ENCODE peak calls at places on chromosomes 5 and 9, in four cellular contexts. One of them, this sample, is unnamed. For H3K36me3 and H3K4me1, the result is how much of the 10 kb centered on the place peaks cover.

GRCh38 chr5:36696059-36696673 is 89.8 kb downstream of the SLC1A3 start:
- DNase-seq in prostate gland: peak
- DNase-seq in OCI-LY7: peak
- DNase-seq in thoracic aorta: no peak
- DNase-seq in this sample: peak

GRCh38 chr5:75021229-75021628 is 31.1 kb downstream of the GCNT4 start:
- DNase-seq in thoracic aorta: no peak
- DNase-seq in prostate gland: no peak
- DNase-seq in OCI-LY7: no peak
- DNase-seq in this sample: peak

GRCh38 chr5:74538206-74538661 is 102.3 kb downstream of the ENC1 start:
- DNase-seq in prostate gland: no peak
- DNase-seq in thoracic aorta: no peak
- DNase-seq in OCI-LY7: no peak
- DNase-seq in this sample: no peak

GRCh38 chr5:181207214-181207959 is 2.4 kb upstream of the TRIM7 start:
- DNase-seq in OCI-LY7: peak
- DNase-seq in prostate gland: no peak
- DNase-seq in thoracic aorta: no peak
- DNase-seq in this sample: peak

GRCh38 chr9:15999422-16000339 is 446.8 kb downstream of the CCDC171 start:
- DNase-seq in thoracic aorta: no peak
- DNase-seq in prostate gland: no peak
- DNase-seq in OCI-LY7: no peak
- DNase-seq in this sample: peak

GRCh38 chr5:10355071-10355889 is 1.8 kb downstream of the MARCHF6 start:
- DNase-seq in thoracic aorta: no peak
- DNase-seq in prostate gland: no peak
- DNase-seq in OCI-LY7: peak
- DNase-seq in this sample: peak

GRCh38 chr5:177403826-177404640 is 3.6 kb upstream of the PFN3 start:
- DNase-seq in OCI-LY7: peak
- DNase-seq in prostate gland: peak
- DNase-seq in thoracic aorta: peak
- DNase-seq in this sample: peak

GRCh38 chr9:126722922-126723806 is 81.7 kb upstream of the ZBTB43 start:
- DNase-seq in prostate gland: peak
- DNase-seq in OCI-LY7: peak
- DNase-seq in thoracic aorta: no peak
- DNase-seq in this sample: peak

GRCh38 chr5:38598994-38599611 is 42.7 kb upstream of the LIFR start:
- DNase-seq in prostate gland: no peak
- DNase-seq in OCI-LY7: no peak
- DNase-seq in thoracic aorta: no peak
- DNase-seq in this sample: peak

GRCh38 chr9:36258170-36258988 is at the start of gene GNE:
- DNase-seq in thoracic aorta: peak
- DNase-seq in prostate gland: peak
- DNase-seq in OCI-LY7: peak
- DNase-seq in this sample: peak

GRCh38 chr5:66769839-66770617 is 173.8 kb downstream of the MAST4 start:
- DNase-seq in thoracic aorta: no peak
- DNase-seq in OCI-LY7: peak
- DNase-seq in prostate gland: no peak
- DNase-seq in this sample: peak

GRCh38 chr9:69186841-69187611 is 12.9 kb downstream of the TJP2 start:
- DNase-seq in prostate gland: no peak
- DNase-seq in thoracic aorta: no peak
- DNase-seq in OCI-LY7: no peak
- DNase-seq in this sample: no peak

GRCh38 chr9:134103391-134103998 is 32.4 kb upstream of the WDR5 start:
- DNase-seq in OCI-LY7: no peak
- DNase-seq in thoracic aorta: no peak
- DNase-seq in prostate gland: no peak
- DNase-seq in this sample: no peak

GRCh38 chr5:130141689-130142320 is 237.5 kb downstream of the CHSY3 start:
- DNase-seq in prostate gland: no peak
- DNase-seq in thoracic aorta: no peak
- DNase-seq in OCI-LY7: no peak
- DNase-seq in this sample: no peak

GRCh38 chr5:16580382-16580781 is 36.4 kb downstream of the RETREG1 start:
- DNase-seq in thoracic aorta: no peak
- DNase-seq in OCI-LY7: no peak
- DNase-seq in prostate gland: no peak
- DNase-seq in this sample: no peak

GRCh38 chr5:32126691-32127090 is 47.4 kb downstream of the GOLPH3 start:
- DNase-seq in prostate gland: no peak
- DNase-seq in thoracic aorta: no peak
- DNase-seq in OCI-LY7: no peak
- DNase-seq in this sample: no peak

GRCh38 chr5:91957671-91958070 is 574.6 kb upstream of the ARRDC3 start:
- DNase-seq in OCI-LY7: no peak
- DNase-seq in thoracic aorta: no peak
- DNase-seq in prostate gland: no peak
- DNase-seq in this sample: no peak

GRCh38 chr5:17802256-17802655 is 168.0 kb downstream of the TAF11L14 start:
- DNase-seq in thoracic aorta: no peak
- DNase-seq in OCI-LY7: no peak
- DNase-seq in prostate gland: no peak
- DNase-seq in this sample: peak

GRCh38 chr5:118611332-118611945 is 376.9 kb downstream of the DTWD2 start:
- DNase-seq in OCI-LY7: peak
- DNase-seq in prostate gland: no peak
- DNase-seq in thoracic aorta: no peak
- DNase-seq in this sample: peak

GRCh38 chr9:111029260-111029659 is 9.0 kb downstream of the LPAR1 start:
- DNase-seq in thoracic aorta: no peak
- DNase-seq in prostate gland: no peak
- DNase-seq in OCI-LY7: no peak
- DNase-seq in this sample: peak

GRCh38 chr9:111034573-111035539 is 3.4 kb downstream of the LPAR1 start:
- DNase-seq in thoracic aorta: no peak
- DNase-seq in OCI-LY7: no peak
- DNase-seq in prostate gland: no peak
- DNase-seq in this sample: no peak

GRCh38 chr9:111034146-111034545 is 4.1 kb downstream of the LPAR1 start:
- DNase-seq in thoracic aorta: no peak
- DNase-seq in prostate gland: no peak
- DNase-seq in OCI-LY7: no peak
- DNase-seq in this sample: no peak

GRCh38 chr9:111027798-111028197 is 10.5 kb downstream of the LPAR1 start:
- DNase-seq in prostate gland: no peak
- DNase-seq in thoracic aorta: no peak
- DNase-seq in OCI-LY7: no peak
- DNase-seq in this sample: no peak

DNA sequence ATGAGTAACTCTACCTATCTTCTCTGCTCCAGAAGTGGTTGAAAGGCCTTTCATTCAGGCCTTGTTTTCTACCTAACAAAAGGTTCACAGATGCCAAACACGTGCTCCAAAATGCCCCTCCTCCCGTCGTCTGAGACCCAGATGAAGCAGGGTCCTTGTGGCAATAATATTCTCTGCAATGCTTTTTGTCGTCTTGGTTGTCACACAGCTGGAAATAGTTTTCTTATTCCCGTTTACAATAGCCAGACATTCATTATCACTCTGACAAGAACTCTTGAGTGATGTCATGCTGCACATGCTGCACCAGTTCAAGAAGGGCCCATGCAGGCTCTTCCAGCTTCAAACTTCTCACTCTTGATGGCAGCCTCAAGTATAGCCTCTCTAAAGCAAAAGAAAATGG is 7.8 kb downstream of the LPAR1 start:
- DNase-seq in OCI-LY7: no peak
- DNase-seq in prostate gland: no peak
- DNase-seq in thoracic aorta: no peak
- DNase-seq in this sample: peak
- H3K27ac ChIP-seq in OCI-LY7: no peak
- H3K27ac ChIP-seq in prostate gland: no peak
- H3K27ac ChIP-seq in thoracic aorta: no peak
- H3K27ac ChIP-seq in this sample: no peak

GRCh38 chr9:131612851-131613250 is 67.5 kb downstream of the PRRT1B start:
- DNase-seq in prostate gland: no peak
- DNase-seq in OCI-LY7: no peak
- DNase-seq in thoracic aorta: no peak
- DNase-seq in this sample: no peak

GRCh38 chr9:131614340-131614739 is 69.0 kb downstream of the PRRT1B start:
- DNase-seq in OCI-LY7: no peak
- DNase-seq in thoracic aorta: no peak
- DNase-seq in prostate gland: no peak
- DNase-seq in this sample: no peak

GRCh38 chr9:131611586-131611985 is 66.3 kb downstream of the PRRT1B start:
- DNase-seq in OCI-LY7: no peak
- DNase-seq in prostate gland: no peak
- DNase-seq in thoracic aorta: no peak
- DNase-seq in this sample: no peak

GRCh38 chr9:131613921-131614320 is 68.6 kb downstream of the PRRT1B start:
- DNase-seq in prostate gland: no peak
- DNase-seq in thoracic aorta: no peak
- DNase-seq in OCI-LY7: no peak
- DNase-seq in this sample: no peak

DNA sequence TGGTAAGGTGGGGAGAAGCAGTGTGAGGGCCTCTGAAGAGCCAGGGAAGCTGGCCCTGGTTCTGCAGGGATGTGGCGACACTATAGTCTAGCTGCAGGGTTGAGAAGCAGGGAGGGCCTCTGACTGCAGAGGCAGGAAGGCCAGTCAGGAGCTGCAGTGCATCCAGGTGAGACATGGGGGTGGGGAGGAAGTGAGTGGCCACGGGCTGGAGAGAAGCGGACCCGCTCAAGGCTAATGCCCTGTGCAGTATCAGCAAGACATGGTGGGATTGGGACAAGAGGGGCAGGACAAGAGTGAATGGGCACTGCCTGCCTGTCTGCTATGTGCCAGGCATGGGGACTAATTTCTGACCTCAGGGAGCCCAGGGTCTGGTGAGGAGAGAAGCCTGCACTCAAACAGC is 68.0 kb downstream of the PRRT1B start:
- DNase-seq in thoracic aorta: no peak
- DNase-seq in OCI-LY7: no peak
- DNase-seq in prostate gland: no peak
- DNase-seq in this sample: no peak
- H3K36me3 ChIP-seq in thoracic aorta: under half
- H3K36me3 ChIP-seq in OCI-LY7: half or more
- H3K36me3 ChIP-seq in prostate gland: under half
- H3K36me3 ChIP-seq in this sample: under half

GRCh38 chr9:136093331-136093986 is 1.6 kb downstream of the NACC2 start:
- DNase-seq in OCI-LY7: no peak
- DNase-seq in prostate gland: no peak
- DNase-seq in thoracic aorta: no peak
- DNase-seq in this sample: no peak

GRCh38 chr9:136091582-136092352 is 3.3 kb downstream of the NACC2 start:
- DNase-seq in thoracic aorta: no peak
- DNase-seq in prostate gland: no peak
- DNase-seq in OCI-LY7: no peak
- DNase-seq in this sample: no peak

GRCh38 chr9:136093995-136094881 is 851 bp downstream of the NACC2 start:
- DNase-seq in OCI-LY7: no peak
- DNase-seq in prostate gland: peak
- DNase-seq in thoracic aorta: peak
- DNase-seq in this sample: peak

GRCh38 chr9:136092353-136092650 is 2.8 kb downstream of the NACC2 start:
- DNase-seq in prostate gland: no peak
- DNase-seq in thoracic aorta: no peak
- DNase-seq in OCI-LY7: no peak
- DNase-seq in this sample: no peak

DNA sequence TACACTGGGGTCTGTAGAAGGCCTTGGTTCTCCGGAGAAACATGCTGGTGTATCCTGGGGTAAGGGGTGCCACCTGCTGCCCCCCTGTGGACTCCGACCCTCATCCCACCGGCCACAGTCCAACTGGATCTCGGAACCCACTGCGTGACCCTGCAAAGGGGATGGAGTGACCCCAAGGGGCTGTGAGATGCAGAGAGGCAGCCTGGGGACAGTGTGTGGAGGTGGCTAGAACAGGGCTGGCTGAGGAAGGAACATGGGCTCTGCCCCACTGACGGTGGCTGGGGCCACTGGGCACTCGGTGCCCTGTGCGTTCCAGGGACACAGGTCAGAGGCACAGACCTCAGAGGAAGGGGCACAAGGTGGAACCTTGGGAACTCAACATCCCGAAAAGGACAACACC is 2.3 kb downstream of the NACC2 start:
- DNase-seq in thoracic aorta: no peak
- DNase-seq in OCI-LY7: no peak
- DNase-seq in prostate gland: no peak
- DNase-seq in this sample: no peak
- H3K4me1 ChIP-seq in thoracic aorta: half or more
- H3K4me1 ChIP-seq in OCI-LY7: under half
- H3K4me1 ChIP-seq in prostate gland: under half
- H3K4me1 ChIP-seq in this sample: under half

GRCh38 chr5:141223112-141223783 is at the start of gene PCDHB14:
- DNase-seq in OCI-LY7: peak
- DNase-seq in prostate gland: no peak
- DNase-seq in thoracic aorta: no peak
- DNase-seq in this sample: peak
- H3K27ac ChIP-seq in OCI-LY7: no peak
- H3K27ac ChIP-seq in prostate gland: no peak
- H3K27ac ChIP-seq in thoracic aorta: no peak
- H3K27ac ChIP-seq in this sample: peak

GRCh38 chr5:1279443-1280151 is 15.3 kb downstream of the TERT start:
- DNase-seq in prostate gland: no peak
- DNase-seq in OCI-LY7: no peak
- DNase-seq in thoracic aorta: no peak
- DNase-seq in this sample: no peak
- H3K36me3 ChIP-seq in prostate gland: under half
- H3K36me3 ChIP-seq in OCI-LY7: half or more
- H3K36me3 ChIP-seq in thoracic aorta: under half
- H3K36me3 ChIP-seq in this sample: under half

GRCh38 chr5:51859624-51860023 is 476.4 kb downstream of the ISL1 start:
- DNase-seq in prostate gland: no peak
- DNase-seq in OCI-LY7: no peak
- DNase-seq in thoracic aorta: no peak
- DNase-seq in this sample: no peak

GRCh38 chr5:51860532-51861018 is 477.3 kb downstream of the ISL1 start:
- DNase-seq in prostate gland: no peak
- DNase-seq in thoracic aorta: no peak
- DNase-seq in OCI-LY7: no peak
- DNase-seq in this sample: no peak
- H3K4me1 ChIP-seq in prostate gland: under half
- H3K4me1 ChIP-seq in thoracic aorta: under half
- H3K4me1 ChIP-seq in OCI-LY7: under half
- H3K4me1 ChIP-seq in this sample: under half

DNA sequence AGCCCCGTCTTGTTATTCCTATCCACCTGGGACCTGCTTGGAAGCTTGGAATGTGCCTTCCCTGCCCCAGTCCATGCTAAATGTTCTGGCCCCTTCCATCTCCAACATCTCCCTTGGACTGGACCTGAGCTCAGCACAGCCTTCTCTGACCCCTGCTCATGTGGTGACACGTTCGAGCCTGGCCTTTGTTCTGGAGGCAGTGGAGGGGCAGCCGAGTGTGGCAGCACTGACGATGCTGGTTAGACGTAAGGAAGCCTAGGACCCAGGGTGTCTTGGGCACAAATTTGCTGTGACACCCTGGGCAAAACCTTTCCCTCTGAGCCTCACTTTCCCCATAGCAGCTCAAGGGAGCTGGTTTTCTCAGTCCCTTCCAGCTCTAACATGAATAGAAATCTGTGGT is 3.9 kb downstream of the SPACA9 start:
- DNase-seq in OCI-LY7: no peak
- DNase-seq in prostate gland: no peak
- DNase-seq in thoracic aorta: no peak
- DNase-seq in this sample: no peak
- H3K27ac ChIP-seq in OCI-LY7: no peak
- H3K27ac ChIP-seq in prostate gland: no peak
- H3K27ac ChIP-seq in thoracic aorta: no peak
- H3K27ac ChIP-seq in this sample: no peak

This sample was measured in A673.